ENCODE peak calls at places on chromosomes 2 and 18, in four cellular contexts. M is dorsolateral prefrontal cortex, N is H1, L is spleen. R is an unnamed sample.

GRCh38 chr2:39874236-39874635 is 95.2 kb upstream of the THUMPD2 start:
- DNase-seq in N (no peak), M (no peak), L (no peak), R (no peak)

GRCh38 chr2:177547772-177548171 is 155.2 kb downstream of the AGPS start:
- DNase-seq in L (no peak), N (no peak), M (no peak), R (no peak)

GRCh38 chr2:149573760-149574159 is 13.8 kb downstream of the MMADHC start:
- DNase-seq in N (no peak), M (no peak), L (no peak), R (no peak)

GRCh38 chr2:21013043-21013816 is 30.6 kb downstream of the APOB start:
- DNase-seq in N (no peak), M (no peak), L (no peak), R (peak; percentile 53)

GRCh38 chr2:142189506-142189905 is 58.7 kb upstream of the LRP1B start:
- DNase-seq in M (no peak), N (no peak), L (no peak), R (no peak)

GRCh38 chr2:151395509-151396374 is 14.0 kb upstream of the RIF1 start:
- DNase-seq in L (no peak), N (no peak), M (no peak), R (no peak)

GRCh38 chr2:100270381-100271146 is 51.7 kb downstream of the LONRF2 start:
- DNase-seq in M (no peak), L (no peak), N (no peak), R (no peak)

GRCh38 chr2:24919977-24920812 is at the start of gene ADCY3:
- DNase-seq in L (peak; percentile 91), N (peak; percentile 80), M (no peak), R (no peak)

GRCh38 chr2:37439131-37439642 is 94.8 kb downstream of the QPCT start:
- DNase-seq in L (no peak), N (no peak), M (no peak), R (no peak)

GRCh38 chr2:112162341-112162740 is 24.2 kb downstream of the FBLN7 start:
- DNase-seq in M (no peak), N (no peak), L (no peak), R (peak; percentile 26)

GRCh38 chr2:33015421-33016142 is 68.8 kb downstream of the LTBP1 start:
- DNase-seq in M (no peak), N (no peak), L (no peak), R (no peak)

GRCh38 chr2:96174251-96175144 is 29.3 kb upstream of the DUSP2 start:
- DNase-seq in N (peak; percentile 90), L (peak; percentile 94), M (peak; percentile 69), R (no peak)

GRCh38 chr2:47189635-47190034 is 34.5 kb upstream of the STPG4 start:
- DNase-seq in L (no peak), N (no peak), M (no peak), R (no peak)

GRCh38 chr2:30323499-30323898 is 92.2 kb downstream of the LBH start:
- DNase-seq in M (no peak), N (no peak), L (no peak), R (no peak)
- H3K27ac ChIP-seq in M (no peak overlapping the region), N (no peak overlapping the region), L (no peak overlapping the region), R (no peak overlapping the region)

DNA sequence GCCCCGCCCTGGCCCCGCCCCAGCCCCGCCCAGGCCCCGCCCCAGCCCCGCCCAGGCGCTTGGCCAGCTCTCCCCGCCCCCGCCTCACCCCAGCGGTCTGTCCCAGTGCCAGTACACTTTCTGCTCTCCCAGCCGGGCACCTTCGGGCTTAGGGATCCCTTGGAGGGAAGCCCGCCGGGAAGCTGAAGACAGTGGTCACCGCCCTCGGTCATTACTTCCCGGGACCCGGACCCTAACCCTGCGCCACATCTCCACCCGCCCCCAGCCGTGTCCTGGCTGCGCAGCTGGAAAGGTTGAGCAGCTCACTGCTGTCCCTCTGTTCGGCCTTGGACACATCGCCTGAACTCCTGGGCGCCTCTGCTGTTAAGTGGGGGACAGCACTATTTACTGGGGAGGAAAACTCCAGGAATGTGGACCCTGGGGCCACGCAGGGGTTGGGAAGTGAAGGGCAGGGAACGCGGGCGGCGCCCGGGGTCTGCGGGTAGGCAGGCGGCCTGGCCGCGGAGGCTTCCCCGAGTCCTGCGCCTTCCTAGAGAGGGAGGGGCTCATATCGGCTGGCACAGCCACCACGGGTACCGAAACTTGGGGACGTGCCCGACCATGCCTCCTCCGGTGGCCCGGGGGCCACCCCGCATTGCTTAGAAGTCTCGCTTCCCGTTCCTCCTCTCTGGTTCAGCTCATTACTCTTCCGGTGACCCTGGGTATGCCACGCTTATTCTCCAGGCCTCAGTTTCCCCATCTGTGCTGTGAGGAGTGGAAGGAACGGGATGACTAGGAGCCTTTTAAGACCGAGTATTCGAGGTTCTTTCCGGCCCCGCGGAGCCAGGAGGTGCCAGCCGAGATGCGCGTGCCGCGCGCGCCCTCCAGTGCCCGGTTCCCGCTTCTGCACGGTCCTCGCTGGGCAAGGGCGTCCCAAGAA is 121.0 kb downstream of the GYPC start:
- DNase-seq in N (peak; percentile 94), L (peak; percentile 95), M (peak; percentile 76), R (peak; percentile 82)
- H3K4me3 ChIP-seq in N (peak overlapping the region; percentile 41), L (peak overlapping the region; percentile 34), M (peak overlapping the region; percentile 64), R (peak overlapping the region; percentile 74)

GRCh38 chr18:23503038-23503966 is at the start of gene RMC1:
- DNase-seq in M (peak; percentile 94), L (peak; percentile 100), N (peak; percentile 99), R (peak; percentile 96)

GRCh38 chr18:23501626-23502025 is 1.7 kb upstream of the RMC1 start:
- DNase-seq in L (no peak), N (no peak), M (no peak), R (no peak)

GRCh38 chr18:23503967-23504352 is 649 bp downstream of the RMC1 start:
- DNase-seq in L (no peak), N (no peak), M (no peak), R (no peak)

GRCh38 chr18:23504720-23505119 is 1.4 kb downstream of the RMC1 start:
- DNase-seq in L (no peak), M (no peak), N (no peak), R (no peak)

DNA sequence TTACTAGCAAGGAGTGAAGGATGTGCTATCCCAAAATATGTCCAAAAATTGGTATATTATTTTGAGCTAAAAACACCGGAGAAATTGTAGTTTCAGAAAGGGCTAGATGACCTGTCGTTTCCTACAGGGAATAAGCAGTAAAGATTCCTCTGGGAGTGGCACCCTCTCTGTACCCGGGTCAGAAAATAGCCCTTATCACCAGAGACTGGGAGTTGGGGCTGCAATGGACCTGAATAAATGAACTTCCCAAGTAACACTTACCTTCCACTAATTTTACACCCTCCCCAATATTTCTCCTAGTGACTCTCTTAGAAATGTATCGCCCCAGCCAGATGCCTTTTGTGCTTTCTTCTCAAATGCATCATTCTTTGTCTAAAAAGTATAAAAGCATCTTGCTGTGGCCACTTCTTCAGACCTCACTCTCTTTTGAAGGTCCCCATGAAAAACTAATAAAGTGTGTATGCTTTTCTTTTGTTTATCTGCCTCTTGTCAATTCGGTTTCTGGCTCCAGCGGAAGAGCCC is 734 bp upstream of the RMC1 start:
- DNase-seq in L (no peak), M (no peak), N (no peak), R (no peak)
- H3K27ac ChIP-seq in L (peak overlapping the region; percentile 95), M (peak overlapping the region; percentile 81), N (no peak overlapping the region), R (peak overlapping the region; percentile 88)

GRCh38 chr2:86226069-86226468 is 26.8 kb downstream of the MRPL35 start:
- DNase-seq in M (no peak), N (no peak), L (no peak), R (no peak)

GRCh38 chr2:86224645-86225355 is 25.5 kb downstream of the MRPL35 start:
- DNase-seq in L (no peak), N (no peak), M (no peak), R (no peak)

GRCh38 chr2:86227685-86228084 is 28.4 kb downstream of the MRPL35 start:
- DNase-seq in N (no peak), L (no peak), M (no peak), R (no peak)

GRCh38 chr2:86225581-86225980 is 26.3 kb downstream of the MRPL35 start:
- DNase-seq in M (peak; percentile 73), L (peak; percentile 87), N (no peak), R (peak; percentile 86)

DNA sequence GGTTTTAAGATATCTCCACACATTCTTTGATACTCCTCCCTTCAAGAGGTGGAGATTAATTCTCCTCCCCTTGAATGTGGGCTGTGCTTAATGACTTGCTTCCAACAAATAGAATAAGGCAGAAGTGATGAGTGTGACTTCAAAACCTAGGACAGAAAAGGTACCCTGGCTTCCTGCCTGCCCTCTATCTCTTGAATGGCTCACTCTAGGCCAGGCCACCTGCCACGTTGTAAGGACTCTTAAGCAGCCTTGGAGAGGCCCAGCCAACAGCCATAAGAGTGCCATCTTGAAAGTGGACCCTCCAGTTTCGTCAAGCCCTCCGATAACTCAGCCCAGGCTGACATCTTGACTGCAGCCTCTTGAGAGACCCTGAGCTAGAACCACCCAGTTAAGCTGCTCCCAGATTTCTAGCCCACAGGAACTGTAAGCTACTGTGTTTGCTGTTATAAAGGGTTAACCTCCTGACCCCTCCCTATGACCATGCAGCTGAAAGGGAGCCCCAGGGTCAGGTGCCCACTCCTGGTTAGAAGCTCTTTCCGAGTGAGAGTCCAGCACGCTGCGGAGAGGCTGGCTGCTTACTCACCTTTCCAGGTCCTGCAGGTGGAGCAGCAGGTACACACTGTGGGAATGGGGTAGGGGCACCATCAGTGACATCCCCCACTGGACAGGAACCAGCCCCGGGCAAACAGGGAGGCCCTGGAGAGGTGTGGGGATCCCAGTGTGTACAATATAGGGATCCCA is 27.7 kb downstream of the MRPL35 start:
- DNase-seq in M (no peak), N (no peak), L (no peak), R (no peak)
- H3K4me3 ChIP-seq in M (no peak overlapping the region), N (no peak overlapping the region), L (no peak overlapping the region), R (no peak overlapping the region)

GRCh38 chr2:200161458-200161857 is 145.0 kb upstream of the SPATS2L start:
- DNase-seq in M (no peak), N (no peak), L (no peak), R (no peak)
- H3K27ac ChIP-seq in M (no peak overlapping the region), N (no peak overlapping the region), L (no peak overlapping the region), R (no peak overlapping the region)

GRCh38 chr2:186554850-186555785 is 34.7 kb upstream of the ITGAV start:
- DNase-seq in M (no peak), N (no peak), L (no peak), R (no peak)

GRCh38 chr2:186546842-186547241 is 43.0 kb upstream of the ITGAV start:
- DNase-seq in M (no peak), N (no peak), L (no peak), R (no peak)

GRCh38 chr2:186554450-186554849 is 35.4 kb upstream of the ITGAV start:
- DNase-seq in L (no peak), M (no peak), N (no peak), R (no peak)

GRCh38 chr2:186551323-186552050 is 38.4 kb upstream of the ITGAV start:
- DNase-seq in M (no peak), N (no peak), L (no peak), R (no peak)
- H3K4me3 ChIP-seq in M (no peak overlapping the region), N (no peak overlapping the region), L (no peak overlapping the region), R (no peak overlapping the region)

DNA sequence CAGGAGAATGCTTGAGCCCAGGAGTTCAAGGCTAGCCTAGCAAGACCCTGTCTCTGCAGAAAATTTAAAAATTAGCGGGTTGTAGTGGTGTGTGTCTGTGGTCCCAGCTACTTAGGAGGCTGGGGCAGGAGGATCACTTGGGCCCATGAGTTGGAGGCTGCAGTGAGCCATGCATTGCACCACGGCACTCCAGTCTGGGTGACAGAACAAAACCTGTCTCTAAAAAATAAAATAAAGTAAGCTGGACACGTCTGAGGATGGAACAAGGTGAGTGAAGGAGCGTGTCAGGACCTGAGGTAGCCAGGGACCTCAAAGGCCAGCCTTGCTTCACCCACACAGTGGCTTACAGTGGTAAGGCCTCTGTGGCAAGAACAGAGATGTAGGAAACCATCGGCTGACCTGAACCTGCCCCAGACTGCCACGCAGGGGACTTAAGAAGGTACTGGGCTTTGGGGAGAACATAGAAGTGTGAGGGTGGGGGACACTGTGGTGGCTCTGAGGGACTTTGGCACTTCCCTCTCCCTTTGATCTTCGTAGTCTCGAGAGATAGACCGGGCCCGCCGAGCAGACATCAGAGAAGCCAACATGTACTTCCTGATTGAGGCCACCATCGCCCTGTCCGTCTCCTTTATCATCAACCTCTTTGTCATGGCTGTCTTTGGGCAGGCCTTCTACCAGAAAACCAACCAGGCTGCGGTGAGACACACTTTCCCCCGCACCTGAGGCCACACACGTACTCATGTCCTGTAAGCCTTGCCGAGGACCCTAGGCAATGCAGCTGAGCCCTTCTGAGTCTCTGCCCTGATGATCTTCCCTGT is 7.5 kb downstream of the SLC11A1 start:
- DNase-seq in M (no peak), L (no peak), N (no peak), R (no peak)
- H3K27ac ChIP-seq in M (no peak overlapping the region), L (peak overlapping the region; percentile 77), N (no peak overlapping the region), R (no peak overlapping the region)

R was measured in coronary artery.